ENCODE peak calls at places on chromosome 16, in eight cellular contexts. U is activated T-helper 9 cell treated with anti-CD3 and anti-CD28 coated beads, Interleukin-2, amount 50 U/mL, for 16 hours; D is heart left ventricle; Y is esophagus squamous epithelium; B is EH; I is right cardiac atrium; M is MV-4-11; P is NCI-H510A. Q is an unnamed sample.

GRCh38 chr16:63749256-63749655 is 1372.6 kb downstream of the CDH11 start:
- DNase-seq in U (no peak), D (no peak), Y (no peak), B (no peak), I (no peak), M (no peak), P (no peak), Q (no peak)

GRCh38 chr16:74026373-74027281 is 270.0 kb upstream of the PSMD7 start:
- DNase-seq in U (no peak), D (no peak), Y (no peak), B (no peak), I (no peak), M (no peak), P (no peak), Q (no peak)

GRCh38 chr16:88380619-88381018 is 2.1 kb upstream of the ZNF469 start:
- DNase-seq in U (no peak), D (peak), Y (no peak), B (no peak), I (no peak), M (no peak), P (no peak), Q (no peak)

GRCh38 chr16:86512860-86513470 is 2.6 kb downstream of the FOXF1 start:
- DNase-seq in U (no peak), D (peak), Y (no peak), B (no peak), I (no peak), M (no peak), P (no peak), Q (no peak)

GRCh38 chr16:17160285-17160854 is 310.4 kb downstream of the XYLT1 start:
- DNase-seq in U (no peak), D (no peak), Y (no peak), B (peak), I (no peak), M (no peak), P (peak), Q (no peak)

GRCh38 chr16:51429041-51429440 is 278.0 kb upstream of the SALL1 start:
- DNase-seq in U (no peak), D (no peak), Y (no peak), B (no peak), I (no peak), M (peak), P (no peak), Q (no peak)

GRCh38 chr16:87955302-87956168 is 4.3 kb downstream of the BANP start:
- DNase-seq in U (no peak), D (no peak), Y (no peak), B (peak), I (no peak), M (peak), P (no peak), Q (no peak)

GRCh38 chr16:12344577-12345343 is 368.2 kb downstream of the SNX29 start:
- DNase-seq in U (no peak), D (no peak), Y (no peak), B (no peak), I (no peak), M (peak), P (no peak), Q (no peak)

GRCh38 chr16:2474877-2475412 is at the start of gene TBC1D24:
- DNase-seq in U (peak), D (peak), Y (no peak), B (peak), I (peak), M (peak), P (peak), Q (no peak)

GRCh38 chr16:10662212-10662611 is 32.5 kb downstream of the TEKT5 start:
- DNase-seq in U (no peak), D (no peak), Y (no peak), B (no peak), I (no peak), M (no peak), P (no peak), Q (no peak)

GRCh38 chr16:3637371-3637923 is 17.0 kb upstream of the DNASE1 start:
- DNase-seq in U (no peak), D (no peak), Y (no peak), B (peak), I (no peak), M (peak), P (no peak), Q (no peak)

GRCh38 chr16:17367932-17368331 is 102.8 kb downstream of the XYLT1 start:
- DNase-seq in U (no peak), D (no peak), Y (no peak), B (peak), I (no peak), M (peak), P (peak), Q (no peak)

GRCh38 chr16:50680907-50681885 is at the start of gene SNX20:
- DNase-seq in U (peak), D (no peak), Y (no peak), B (no peak), I (peak), M (peak), P (no peak), Q (peak)

GRCh38 chr16:88759245-88759975 is 25.6 kb downstream of the PIEZO1 start:
- DNase-seq in U (peak), D (peak), Y (no peak), B (no peak), I (peak), M (peak), P (no peak), Q (no peak)

GRCh38 chr16:85586360-85587145 is 26.6 kb upstream of the GSE1 start:
- DNase-seq in U (no peak), D (no peak), Y (no peak), B (peak), I (peak), M (no peak), P (no peak), Q (no peak)

GRCh38 chr16:12087901-12088364 is 111.4 kb downstream of the SNX29 start:
- DNase-seq in U (no peak), D (no peak), Y (no peak), B (no peak), I (peak), M (no peak), P (peak), Q (no peak)

GRCh38 chr16:14164916-14165684 is 94.0 kb downstream of the MRTFB start:
- DNase-seq in U (no peak), D (no peak), Y (no peak), B (no peak), I (no peak), M (no peak), P (no peak), Q (no peak)

GRCh38 chr16:28990375-28991040 is 5.7 kb downstream of the LAT start:
- DNase-seq in U (peak), D (no peak), Y (no peak), B (no peak), I (peak), M (no peak), P (no peak), Q (no peak)

GRCh38 chr16:89449726-89450335 is 40.5 kb downstream of the ANKRD11 start:
- DNase-seq in U (no peak), D (no peak), Y (no peak), B (peak), I (no peak), M (peak), P (no peak), Q (no peak)

GRCh38 chr16:4015991-4016325 is 100.3 kb downstream of the ADCY9 start:
- DNase-seq in U (no peak), D (no peak), Y (no peak), B (no peak), I (no peak), M (peak), P (no peak), Q (no peak)

GRCh38 chr16:57606847-57607501 is 21.5 kb upstream of the ADGRG1 start:
- DNase-seq in U (no peak), D (no peak), Y (no peak), B (no peak), I (no peak), M (no peak), P (peak), Q (no peak)

GRCh38 chr16:88327566-88328312 is 55.0 kb upstream of the ZNF469 start:
- DNase-seq in U (no peak), D (peak), Y (no peak), B (no peak), I (no peak), M (no peak), P (no peak), Q (no peak)

GRCh38 chr16:80507538-80507937 is 33.3 kb upstream of the DYNLRB2 start:
- DNase-seq in U (no peak), D (no peak), Y (no peak), B (no peak), I (no peak), M (no peak), P (no peak), Q (no peak)

GRCh38 chr16:27286446-27286845 is 17.9 kb upstream of the NSMCE1 start:
- DNase-seq in U (no peak), D (no peak), Y (no peak), B (peak), I (no peak), M (peak), P (no peak), Q (no peak)

GRCh38 chr16:27841061-27841801 is 222.3 kb downstream of the GSG1L start:
- DNase-seq in U (no peak), D (no peak), Y (no peak), B (no peak), I (no peak), M (no peak), P (no peak), Q (no peak)

GRCh38 chr16:87687998-87688529 is 77.7 kb downstream of the KLHDC4 start:
- DNase-seq in U (no peak), D (no peak), Y (no peak), B (no peak), I (no peak), M (no peak), P (no peak), Q (no peak)

GRCh38 chr16:1167276-1168107 is 14.6 kb downstream of the CACNA1H start:
- DNase-seq in U (no peak), D (no peak), Y (no peak), B (no peak), I (no peak), M (no peak), P (no peak), Q (no peak)

GRCh38 chr16:62664566-62664965 is 628.3 kb upstream of the CDH8 start:
- DNase-seq in U (no peak), D (no peak), Y (no peak), B (no peak), I (no peak), M (no peak), P (no peak), Q (no peak)

GRCh38 chr16:82641336-82641984 is 14.7 kb downstream of the CDH13 start:
- DNase-seq in U (no peak), D (no peak), Y (no peak), B (peak), I (no peak), M (no peak), P (no peak), Q (no peak)

GRCh38 chr16:72091217-72091616 is 2.2 kb downstream of the TXNL4B start:
- DNase-seq in U (no peak), D (no peak), Y (no peak), B (no peak), I (no peak), M (no peak), P (no peak), Q (no peak)

GRCh38 chr16:71537643-71538042 is 11.4 kb downstream of the CHST4 start:
- DNase-seq in U (no peak), D (no peak), Y (no peak), B (peak), I (no peak), M (no peak), P (no peak), Q (no peak)

GRCh38 chr16:49463529-49463928 is 89.9 kb downstream of the C16orf78 start:
- DNase-seq in U (peak), D (no peak), Y (no peak), B (no peak), I (no peak), M (no peak), P (no peak), Q (no peak)

GRCh38 chr16:88005968-88006367 is 54.7 kb downstream of the BANP start:
- DNase-seq in U (no peak), D (no peak), Y (no peak), B (no peak), I (no peak), M (no peak), P (no peak), Q (no peak)

GRCh38 chr16:81846105-81846504 is 67.0 kb downstream of the PLCG2 start:
- DNase-seq in U (no peak), D (no peak), Y (no peak), B (no peak), I (no peak), M (no peak), P (no peak), Q (no peak)

GRCh38 chr16:53565300-53565699 is 62.3 kb upstream of the AKTIP start:
- DNase-seq in U (no peak), D (no peak), Y (no peak), B (peak), I (no peak), M (no peak), P (no peak), Q (no peak)

GRCh38 chr16:15775663-15776304 is 81.0 kb downstream of the MYH11 start:
- DNase-seq in U (no peak), D (no peak), Y (no peak), B (peak), I (no peak), M (no peak), P (no peak), Q (no peak)

GRCh38 chr16:50616883-50617629 is 64.1 kb downstream of the SNX20 start:
- DNase-seq in U (no peak), D (no peak), Y (no peak), B (peak), I (peak), M (no peak), P (no peak), Q (no peak)

Q was measured in SIG-M5.